ENCODE peak calls at places on chromosomes 1 and 21, in four cellular contexts. T, S, C and U are unnamed samples.

GRCh38 chr1:24878775-24879742 is 51.0 kb downstream of the RUNX3 start:
- DNase-seq in T (no peak), S (peak), C (no peak), U (peak)

GRCh38 chr1:174352117-174352516 is 95.6 kb upstream of the GPR52 start:
- DNase-seq in T (no peak), S (no peak), C (no peak), U (peak)

GRCh38 chr21:44324106-44324853 is 14.9 kb downstream of the CFAP410 start:
- DNase-seq in T (no peak), S (no peak), C (no peak), U (no peak)

GRCh38 chr21:17351766-17352165 is 161.1 kb upstream of the CXADR start:
- DNase-seq in T (no peak), S (no peak), C (no peak), U (no peak)

GRCh38 chr1:117580882-117581281 is 25.0 kb upstream of the TENT5C start:
- DNase-seq in T (no peak), S (no peak), C (no peak), U (no peak)

GRCh38 chr1:92949937-92950817 is 11.1 kb downstream of the DIPK1A start:
- DNase-seq in T (no peak), S (peak), C (no peak), U (peak)

GRCh38 chr1:226778657-226779058 is 39.6 kb upstream of the ITPKB start:
- DNase-seq in T (no peak), S (peak), C (no peak), U (peak)

GRCh38 chr1:32883973-32884372 is 2.3 kb upstream of the HPCA start:
- DNase-seq in T (no peak), S (no peak), C (no peak), U (no peak)

GRCh38 chr1:198932351-198932991 is 293.6 kb downstream of the PTPRC start:
- DNase-seq in T (peak), S (peak), C (peak), U (peak)